ENCODE peak calls at places on chromosomes 13 and 19, in nine cellular contexts. One of them, this sample, is unnamed. For H3K4me1, the result is how much of the 10 kb centered on the place peaks cover.

GRCh38 chr13:97945792-97946419 is 7.6 kb upstream of the IPO5 start:
- DNase-seq in astrocyte: peak
- DNase-seq in A549: no peak
- DNase-seq in H9: no peak
- DNase-seq in IMR-90: peak
- DNase-seq in OCI-LY7: no peak
- DNase-seq in right lobe of liver: no peak
- DNase-seq in right atrium auricular region: no peak
- DNase-seq in psoas muscle: no peak
- DNase-seq in this sample: no peak

GRCh38 chr13:90880790-90881189 is 466.7 kb upstream of the MIR17HG start:
- DNase-seq in astrocyte: no peak
- DNase-seq in A549: no peak
- DNase-seq in H9: no peak
- DNase-seq in IMR-90: no peak
- DNase-seq in OCI-LY7: no peak
- DNase-seq in right lobe of liver: no peak
- DNase-seq in right atrium auricular region: no peak
- DNase-seq in psoas muscle: no peak
- DNase-seq in this sample: no peak

GRCh38 chr19:50224986-50225747 is 21.7 kb downstream of the MYH14 start:
- DNase-seq in astrocyte: no peak
- DNase-seq in A549: no peak
- DNase-seq in H9: no peak
- DNase-seq in IMR-90: no peak
- DNase-seq in OCI-LY7: no peak
- DNase-seq in right lobe of liver: no peak
- DNase-seq in right atrium auricular region: no peak
- DNase-seq in psoas muscle: no peak
- DNase-seq in this sample: no peak

GRCh38 chr19:16736709-16737108 is 17.1 kb downstream of the NWD1 start:
- DNase-seq in astrocyte: no peak
- DNase-seq in A549: no peak
- DNase-seq in H9: no peak
- DNase-seq in IMR-90: no peak
- DNase-seq in OCI-LY7: peak
- DNase-seq in right lobe of liver: no peak
- DNase-seq in right atrium auricular region: no peak
- DNase-seq in psoas muscle: no peak
- DNase-seq in this sample: no peak

GRCh38 chr13:112871742-112872141 is 97.3 kb upstream of the MCF2L start:
- DNase-seq in astrocyte: no peak
- DNase-seq in A549: no peak
- DNase-seq in H9: no peak
- DNase-seq in IMR-90: no peak
- DNase-seq in OCI-LY7: no peak
- DNase-seq in right lobe of liver: no peak
- DNase-seq in right atrium auricular region: no peak
- DNase-seq in psoas muscle: peak
- DNase-seq in this sample: peak

GRCh38 chr19:46537136-46538097 is 41.8 kb upstream of the PNMA8B start:
- DNase-seq in astrocyte: no peak
- DNase-seq in A549: peak
- DNase-seq in H9: peak
- DNase-seq in IMR-90: peak
- DNase-seq in OCI-LY7: peak
- DNase-seq in right lobe of liver: peak
- DNase-seq in right atrium auricular region: peak
- DNase-seq in psoas muscle: peak
- DNase-seq in this sample: peak

GRCh38 chr13:62357887-62358645 is 942.4 kb upstream of the PCDH20 start:
- DNase-seq in astrocyte: peak
- DNase-seq in A549: peak
- DNase-seq in H9: peak
- DNase-seq in IMR-90: peak
- DNase-seq in OCI-LY7: peak
- DNase-seq in right lobe of liver: no peak
- DNase-seq in right atrium auricular region: no peak
- DNase-seq in psoas muscle: no peak
- DNase-seq in this sample: no peak

GRCh38 chr19:54616057-54616456 is 14.2 kb upstream of the LILRB1 start:
- DNase-seq in astrocyte: no peak
- DNase-seq in A549: no peak
- DNase-seq in H9: no peak
- DNase-seq in IMR-90: no peak
- DNase-seq in OCI-LY7: no peak
- DNase-seq in right lobe of liver: no peak
- DNase-seq in right atrium auricular region: no peak
- DNase-seq in psoas muscle: no peak
- DNase-seq in this sample: no peak

GRCh38 chr13:67023088-67023893 is 206.8 kb downstream of the PCDH9 start:
- DNase-seq in astrocyte: peak
- DNase-seq in A549: peak
- DNase-seq in H9: peak
- DNase-seq in IMR-90: peak
- DNase-seq in OCI-LY7: peak
- DNase-seq in right lobe of liver: no peak
- DNase-seq in right atrium auricular region: no peak
- DNase-seq in psoas muscle: no peak
- DNase-seq in this sample: no peak

GRCh38 chr13:41179593-41180250 is 14.6 kb downstream of the KBTBD7 start:
- DNase-seq in astrocyte: peak
- DNase-seq in A549: no peak
- DNase-seq in H9: no peak
- DNase-seq in IMR-90: peak
- DNase-seq in OCI-LY7: no peak
- DNase-seq in right lobe of liver: no peak
- DNase-seq in right atrium auricular region: no peak
- DNase-seq in psoas muscle: no peak
- DNase-seq in this sample: no peak

GRCh38 chr19:48878219-48879024 is 6.2 kb downstream of the PPP1R15A start:
- DNase-seq in astrocyte: peak
- DNase-seq in A549: no peak
- DNase-seq in H9: no peak
- DNase-seq in IMR-90: peak
- DNase-seq in OCI-LY7: no peak
- DNase-seq in right lobe of liver: no peak
- DNase-seq in right atrium auricular region: peak
- DNase-seq in psoas muscle: no peak
- DNase-seq in this sample: peak

GRCh38 chr13:50236898-50237318 is 221.7 kb downstream of the KCNRG start:
- DNase-seq in astrocyte: peak
- DNase-seq in A549: no peak
- DNase-seq in H9: no peak
- DNase-seq in IMR-90: peak
- DNase-seq in OCI-LY7: no peak
- DNase-seq in right lobe of liver: no peak
- DNase-seq in right atrium auricular region: no peak
- DNase-seq in psoas muscle: no peak
- DNase-seq in this sample: no peak

GRCh38 chr13:104408733-104409132 is 1342.5 kb upstream of the SLC10A2 start:
- DNase-seq in astrocyte: peak
- DNase-seq in A549: no peak
- DNase-seq in H9: no peak
- DNase-seq in IMR-90: peak
- DNase-seq in OCI-LY7: no peak
- DNase-seq in right lobe of liver: no peak
- DNase-seq in right atrium auricular region: no peak
- DNase-seq in psoas muscle: no peak
- DNase-seq in this sample: no peak

GRCh38 chr13:104414771-104415170 is 1348.6 kb upstream of the SLC10A2 start:
- DNase-seq in astrocyte: peak
- DNase-seq in A549: no peak
- DNase-seq in H9: no peak
- DNase-seq in IMR-90: no peak
- DNase-seq in OCI-LY7: no peak
- DNase-seq in right lobe of liver: no peak
- DNase-seq in right atrium auricular region: no peak
- DNase-seq in psoas muscle: no peak
- DNase-seq in this sample: no peak

GRCh38 chr13:104416973-104417372 is 1350.8 kb upstream of the SLC10A2 start:
- DNase-seq in astrocyte: no peak
- DNase-seq in A549: no peak
- DNase-seq in H9: no peak
- DNase-seq in IMR-90: no peak
- DNase-seq in OCI-LY7: no peak
- DNase-seq in right lobe of liver: no peak
- DNase-seq in right atrium auricular region: no peak
- DNase-seq in psoas muscle: no peak
- DNase-seq in this sample: no peak

GRCh38 chr13:104414181-104414580 is 1348.0 kb upstream of the SLC10A2 start:
- DNase-seq in astrocyte: no peak
- DNase-seq in A549: no peak
- DNase-seq in H9: no peak
- DNase-seq in IMR-90: no peak
- DNase-seq in OCI-LY7: no peak
- DNase-seq in right lobe of liver: no peak
- DNase-seq in right atrium auricular region: no peak
- DNase-seq in psoas muscle: no peak
- DNase-seq in this sample: no peak
- H3K4me1 ChIP-seq in astrocyte: under half
- H3K4me1 ChIP-seq in A549: under half
- H3K4me1 ChIP-seq in H9: under half
- H3K4me1 ChIP-seq in IMR-90: under half
- H3K4me1 ChIP-seq in OCI-LY7: under half
- H3K4me1 ChIP-seq in right lobe of liver: under half
- H3K4me1 ChIP-seq in right atrium auricular region: under half
- H3K4me1 ChIP-seq in psoas muscle: under half
- H3K4me1 ChIP-seq in this sample: under half

GRCh38 chr19:57706346-57706745 is 2.7 kb downstream of the ZNF154 start:
- DNase-seq in astrocyte: no peak
- DNase-seq in A549: no peak
- DNase-seq in H9: no peak
- DNase-seq in IMR-90: no peak
- DNase-seq in OCI-LY7: no peak
- DNase-seq in right lobe of liver: no peak
- DNase-seq in right atrium auricular region: no peak
- DNase-seq in psoas muscle: no peak
- DNase-seq in this sample: no peak

GRCh38 chr19:57712222-57712621 is 3.2 kb upstream of the ZNF154 start:
- DNase-seq in astrocyte: no peak
- DNase-seq in A549: no peak
- DNase-seq in H9: no peak
- DNase-seq in IMR-90: no peak
- DNase-seq in OCI-LY7: no peak
- DNase-seq in right lobe of liver: no peak
- DNase-seq in right atrium auricular region: no peak
- DNase-seq in psoas muscle: no peak
- DNase-seq in this sample: no peak

GRCh38 chr19:57708641-57709354 is at the start of gene ZNF154:
- DNase-seq in astrocyte: peak
- DNase-seq in A549: no peak
- DNase-seq in H9: peak
- DNase-seq in IMR-90: peak
- DNase-seq in OCI-LY7: no peak
- DNase-seq in right lobe of liver: peak
- DNase-seq in right atrium auricular region: peak
- DNase-seq in psoas muscle: peak
- DNase-seq in this sample: no peak

DNA sequence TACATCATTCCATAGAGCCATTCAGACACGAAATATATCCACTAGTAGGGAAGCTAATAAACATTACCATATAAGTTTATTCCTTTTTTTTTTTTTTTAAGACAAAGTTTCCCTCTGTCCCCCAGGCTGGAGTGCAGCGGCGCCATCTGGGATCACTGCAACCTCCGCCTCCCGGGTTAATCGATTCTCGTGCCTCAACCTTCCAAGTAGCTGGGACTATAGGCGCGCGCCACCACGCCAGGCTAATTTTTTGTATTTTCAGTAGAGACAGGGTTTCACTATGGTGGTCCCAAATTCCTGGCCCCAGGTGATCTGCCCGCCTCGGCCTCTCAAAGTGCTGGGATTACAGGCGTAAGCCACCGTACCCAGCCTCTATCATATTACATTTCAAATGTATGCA is 612 bp upstream of the ZNF154 start:
- DNase-seq in astrocyte: no peak
- DNase-seq in A549: no peak
- DNase-seq in H9: peak
- DNase-seq in IMR-90: no peak
- DNase-seq in OCI-LY7: no peak
- DNase-seq in right lobe of liver: no peak
- DNase-seq in right atrium auricular region: no peak
- DNase-seq in psoas muscle: no peak
- DNase-seq in this sample: no peak
- H3K27ac ChIP-seq in astrocyte: no peak
- H3K27ac ChIP-seq in A549: no peak
- H3K27ac ChIP-seq in H9: no peak
- H3K27ac ChIP-seq in IMR-90: no peak
- H3K27ac ChIP-seq in OCI-LY7: no peak
- H3K27ac ChIP-seq in right lobe of liver: no peak
- H3K27ac ChIP-seq in right atrium auricular region: peak
- H3K27ac ChIP-seq in psoas muscle: no peak
- H3K27ac ChIP-seq in this sample: no peak

DNA sequence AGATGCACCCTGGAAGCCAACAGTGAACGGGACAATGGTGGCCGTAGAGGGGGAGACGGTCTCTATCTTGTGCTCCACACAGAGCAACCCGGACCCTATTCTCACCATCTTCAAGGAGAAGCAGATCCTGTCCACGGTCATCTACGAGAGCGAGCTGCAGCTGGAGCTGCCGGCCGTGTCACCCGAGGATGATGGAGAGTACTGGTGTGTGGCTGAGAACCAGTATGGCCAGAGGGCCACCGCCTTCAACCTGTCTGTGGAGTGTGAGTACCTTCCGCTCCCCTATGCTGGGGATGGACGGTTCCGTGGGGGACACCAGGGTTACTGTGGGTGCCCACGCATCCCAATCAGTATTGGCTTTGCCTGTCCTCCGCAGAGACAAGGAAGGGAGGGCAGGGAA is 10.5 kb downstream of the MAG start:
- DNase-seq in astrocyte: no peak
- DNase-seq in A549: no peak
- DNase-seq in H9: no peak
- DNase-seq in IMR-90: no peak
- DNase-seq in OCI-LY7: no peak
- DNase-seq in right lobe of liver: no peak
- DNase-seq in right atrium auricular region: no peak
- DNase-seq in psoas muscle: no peak
- DNase-seq in this sample: no peak
- H3K4me1 ChIP-seq in astrocyte: under half
- H3K4me1 ChIP-seq in A549: under half
- H3K4me1 ChIP-seq in H9: under half
- H3K4me1 ChIP-seq in IMR-90: under half
- H3K4me1 ChIP-seq in OCI-LY7: half or more
- H3K4me1 ChIP-seq in right lobe of liver: under half
- H3K4me1 ChIP-seq in right atrium auricular region: under half
- H3K4me1 ChIP-seq in psoas muscle: under half
- H3K4me1 ChIP-seq in this sample: under half

DNA sequence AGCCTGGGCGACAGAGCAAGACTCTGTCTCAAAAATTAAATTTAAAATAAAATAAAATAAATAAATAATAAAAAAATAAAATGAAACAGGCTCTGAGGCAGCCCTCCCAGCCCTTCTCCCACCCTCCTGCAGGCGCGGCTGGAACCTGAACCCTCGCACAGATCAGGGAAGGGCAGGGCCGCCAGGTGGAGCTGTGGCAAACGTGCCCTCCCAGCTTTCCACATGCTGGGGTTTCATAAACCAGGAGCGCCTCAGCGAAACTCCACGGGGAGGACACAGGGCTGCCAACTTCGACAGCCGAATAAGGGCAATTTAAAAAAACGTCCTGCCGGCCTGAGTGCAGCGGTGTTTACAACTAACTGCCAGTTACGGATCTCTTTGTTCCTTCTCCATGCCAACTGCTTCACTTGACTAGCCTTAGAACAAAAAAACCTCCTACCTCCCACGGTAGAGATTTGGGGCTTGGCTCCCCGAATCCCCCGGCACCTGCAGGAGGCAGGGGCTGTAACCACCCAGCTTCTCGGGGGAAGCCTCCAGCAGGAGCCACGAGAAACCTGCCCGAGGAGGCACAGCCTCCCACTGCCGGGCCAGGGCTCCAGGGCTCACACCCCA is 15.9 kb downstream of the ZNF787 start:
- DNase-seq in astrocyte: peak
- DNase-seq in A549: peak
- DNase-seq in H9: peak
- DNase-seq in IMR-90: peak
- DNase-seq in OCI-LY7: no peak
- DNase-seq in right lobe of liver: peak
- DNase-seq in right atrium auricular region: peak
- DNase-seq in psoas muscle: peak
- DNase-seq in this sample: peak
- H3K27ac ChIP-seq in astrocyte: no peak
- H3K27ac ChIP-seq in A549: no peak
- H3K27ac ChIP-seq in H9: no peak
- H3K27ac ChIP-seq in IMR-90: no peak
- H3K27ac ChIP-seq in OCI-LY7: no peak
- H3K27ac ChIP-seq in right lobe of liver: no peak
- H3K27ac ChIP-seq in right atrium auricular region: peak
- H3K27ac ChIP-seq in psoas muscle: peak
- H3K27ac ChIP-seq in this sample: no peak